ENCODE peak calls at places on chromosomes 3 and 15, in nine cellular contexts. One of them, this sample, is unnamed.

GRCh38 chr3:171285287-171285686 is 174.9 kb downstream of the TNIK start:
- DNase-seq in HL-60: no peak
- DNase-seq in HCEC 1CT: peak
- DNase-seq in PC-3: no peak
- DNase-seq in COR-L47: no peak
- DNase-seq in NCI-H460: no peak
- DNase-seq in T1000: no peak
- DNase-seq in T-helper 2 cell: no peak
- DNase-seq in sigmoid colon: no peak
- DNase-seq in this sample: no peak

GRCh38 chr15:64902863-64903262 is 8.8 kb upstream of the ANKDD1A start:
- DNase-seq in HL-60: no peak
- DNase-seq in HCEC 1CT: no peak
- DNase-seq in PC-3: no peak
- DNase-seq in COR-L47: no peak
- DNase-seq in NCI-H460: no peak
- DNase-seq in T1000: no peak
- DNase-seq in T-helper 2 cell: no peak
- DNase-seq in sigmoid colon: no peak
- DNase-seq in this sample: no peak

GRCh38 chr3:166195808-166196207 is 358.6 kb upstream of the BCHE start:
- DNase-seq in HL-60: no peak
- DNase-seq in HCEC 1CT: no peak
- DNase-seq in PC-3: peak
- DNase-seq in COR-L47: no peak
- DNase-seq in NCI-H460: no peak
- DNase-seq in T1000: no peak
- DNase-seq in T-helper 2 cell: no peak
- DNase-seq in sigmoid colon: no peak
- DNase-seq in this sample: no peak

GRCh38 chr15:34206016-34206415 is 3.9 kb downstream of the KATNBL1 start:
- DNase-seq in HL-60: no peak
- DNase-seq in HCEC 1CT: no peak
- DNase-seq in PC-3: peak
- DNase-seq in COR-L47: no peak
- DNase-seq in NCI-H460: no peak
- DNase-seq in T1000: no peak
- DNase-seq in T-helper 2 cell: no peak
- DNase-seq in sigmoid colon: no peak
- DNase-seq in this sample: no peak

GRCh38 chr3:134392336-134392983 is 18.2 kb upstream of the AMOTL2 start:
- DNase-seq in HL-60: no peak
- DNase-seq in HCEC 1CT: no peak
- DNase-seq in PC-3: no peak
- DNase-seq in COR-L47: no peak
- DNase-seq in NCI-H460: no peak
- DNase-seq in T1000: no peak
- DNase-seq in T-helper 2 cell: no peak
- DNase-seq in sigmoid colon: no peak
- DNase-seq in this sample: peak

GRCh38 chr15:63048986-63049665 is 6.6 kb downstream of the TPM1 start:
- DNase-seq in HL-60: no peak
- DNase-seq in HCEC 1CT: peak
- DNase-seq in PC-3: peak
- DNase-seq in COR-L47: peak
- DNase-seq in NCI-H460: no peak
- DNase-seq in T1000: no peak
- DNase-seq in T-helper 2 cell: no peak
- DNase-seq in sigmoid colon: peak
- DNase-seq in this sample: peak

GRCh38 chr15:85621096-85621495 is 173.6 kb downstream of the KLHL25 start:
- DNase-seq in HL-60: no peak
- DNase-seq in HCEC 1CT: peak
- DNase-seq in PC-3: no peak
- DNase-seq in COR-L47: no peak
- DNase-seq in NCI-H460: no peak
- DNase-seq in T1000: no peak
- DNase-seq in T-helper 2 cell: no peak
- DNase-seq in sigmoid colon: no peak
- DNase-seq in this sample: no peak

GRCh38 chr3:28036599-28037575 is 204.5 kb upstream of the CMC1 start:
- DNase-seq in HL-60: no peak
- DNase-seq in HCEC 1CT: no peak
- DNase-seq in PC-3: no peak
- DNase-seq in COR-L47: no peak
- DNase-seq in NCI-H460: no peak
- DNase-seq in T1000: no peak
- DNase-seq in T-helper 2 cell: no peak
- DNase-seq in sigmoid colon: no peak
- DNase-seq in this sample: no peak

GRCh38 chr3:1092771-1093170 is at the start of gene CNTN6:
- DNase-seq in HL-60: no peak
- DNase-seq in HCEC 1CT: no peak
- DNase-seq in PC-3: no peak
- DNase-seq in COR-L47: no peak
- DNase-seq in NCI-H460: no peak
- DNase-seq in T1000: no peak
- DNase-seq in T-helper 2 cell: no peak
- DNase-seq in sigmoid colon: no peak
- DNase-seq in this sample: no peak

This sample was measured in NCI-H345.